ENCODE peak calls at places on chromosome 4, in seven cellular contexts. R, U, O, W, K, N and P are unnamed samples.

GRCh38 chr4:179624768-179625181 is 2182.5 kb upstream of the AGA start:
- DNase-seq in R (no peak), U (peak), O (no peak), W (peak), K (no peak), N (no peak), P (no peak)

GRCh38 chr4:112348488-112349158 is 51.5 kb downstream of the ALPK1 start:
- DNase-seq in R (no peak), U (peak), O (peak), W (peak), K (peak), N (peak), P (peak)

GRCh38 chr4:38365261-38365660 is 298.7 kb upstream of the KLF3 start:
- DNase-seq in R (no peak), U (no peak), O (no peak), W (no peak), K (no peak), N (no peak), P (no peak)

GRCh38 chr4:141789716-141790115 is 153.3 kb downstream of the IL15 start:
- DNase-seq in R (no peak), U (no peak), O (no peak), W (no peak), K (no peak), N (no peak), P (no peak)

GRCh38 chr4:83074086-83074704 is 39.2 kb downstream of the COPS4 start:
- DNase-seq in R (peak), U (peak), O (peak), W (peak), K (peak), N (no peak), P (peak)

GRCh38 chr4:127251423-127251822 is 381.3 kb upstream of the INTU start:
- DNase-seq in R (no peak), U (peak), O (no peak), W (peak), K (no peak), N (no peak), P (no peak)

GRCh38 chr4:173334891-173335754 is 965 bp upstream of the HMGB2 start:
- DNase-seq in R (peak), U (no peak), O (peak), W (peak), K (peak), N (no peak), P (peak)

GRCh38 chr4:41146716-41147506 is 67.4 kb downstream of the APBB2 start:
- DNase-seq in R (no peak), U (no peak), O (peak), W (peak), K (no peak), N (peak), P (no peak)

GRCh38 chr4:162847945-162848549 is 318.6 kb downstream of the NAF1 start:
- DNase-seq in R (no peak), U (no peak), O (no peak), W (no peak), K (no peak), N (no peak), P (no peak)

GRCh38 chr4:39818646-39819045 is 120.7 kb downstream of the UBE2K start:
- DNase-seq in R (no peak), U (no peak), O (no peak), W (no peak), K (no peak), N (no peak), P (no peak)

GRCh38 chr4:176139518-176139917 is 55.9 kb downstream of the SPATA4 start:
- DNase-seq in R (no peak), U (no peak), O (no peak), W (no peak), K (no peak), N (no peak), P (no peak)

GRCh38 chr4:138192113-138192512 is 50.0 kb downstream of the SLC7A11 start:
- DNase-seq in R (no peak), U (no peak), O (no peak), W (no peak), K (no peak), N (no peak), P (no peak)

GRCh38 chr4:147362868-147363440 is 117.9 kb upstream of the EDNRA start:
- DNase-seq in R (no peak), U (peak), O (no peak), W (peak), K (peak), N (no peak), P (no peak)

GRCh38 chr4:145937021-145937861 is 1.4 kb downstream of the ZNF827 start:
- DNase-seq in R (peak), U (no peak), O (peak), W (peak), K (peak), N (peak), P (peak)

GRCh38 chr4:69038582-69038981 is 57.7 kb upstream of the UGT2B7 start:
- DNase-seq in R (no peak), U (no peak), O (no peak), W (peak), K (no peak), N (no peak), P (no peak)

GRCh38 chr4:152454398-152455011 is 81.4 kb downstream of the FBXW7 start:
- DNase-seq in R (no peak), U (no peak), O (no peak), W (peak), K (no peak), N (no peak), P (no peak)

GRCh38 chr4:127781303-127782024 is 658 bp upstream of the HSPA4L start:
- DNase-seq in R (no peak), U (no peak), O (no peak), W (peak), K (no peak), N (no peak), P (peak)

GRCh38 chr4:97987019-97987648 is 156.1 kb downstream of the STPG2 start:
- DNase-seq in R (no peak), U (no peak), O (no peak), W (peak), K (no peak), N (no peak), P (peak)

GRCh38 chr4:189815404-189816192 is 125.1 kb upstream of the FRG1 start:
- DNase-seq in R (no peak), U (no peak), O (no peak), W (no peak), K (no peak), N (no peak), P (no peak)

GRCh38 chr4:94897023-94897422 is 139.3 kb downstream of the BMPR1B start:
- DNase-seq in R (no peak), U (no peak), O (no peak), W (no peak), K (no peak), N (no peak), P (no peak)

GRCh38 chr4:97998203-97998602 is 145.1 kb downstream of the STPG2 start:
- DNase-seq in R (no peak), U (no peak), O (no peak), W (no peak), K (no peak), N (no peak), P (no peak)

GRCh38 chr4:11106769-11107168 is 321.9 kb downstream of the HS3ST1 start:
- DNase-seq in R (no peak), U (no peak), O (no peak), W (peak), K (no peak), N (no peak), P (no peak)

GRCh38 chr4:152734699-152735050 is 44.9 kb downstream of the TIGD4 start:
- DNase-seq in R (no peak), U (no peak), O (no peak), W (no peak), K (no peak), N (no peak), P (no peak)

GRCh38 chr4:53459548-53459947 is 82.1 kb downstream of the FIP1L1 start:
- DNase-seq in R (no peak), U (no peak), O (no peak), W (peak), K (no peak), N (no peak), P (peak)

GRCh38 chr4:7045961-7046921 is 3.1 kb downstream of the TADA2B start:
- DNase-seq in R (no peak), U (no peak), O (no peak), W (no peak), K (no peak), N (peak), P (no peak)

GRCh38 chr4:37685726-37686372 is 327 bp downstream of the RELL1 start:
- DNase-seq in R (peak), U (no peak), O (no peak), W (no peak), K (peak), N (no peak), P (peak)

GRCh38 chr4:16532240-16532990 is 306.1 kb upstream of the TAPT1 start:
- DNase-seq in R (no peak), U (peak), O (no peak), W (peak), K (no peak), N (no peak), P (no peak)

GRCh38 chr4:8910100-8910821 is 38.6 kb upstream of the HMX1 start:
- DNase-seq in R (no peak), U (no peak), O (no peak), W (no peak), K (no peak), N (no peak), P (no peak)

GRCh38 chr4:73499996-73500765 is 18.6 kb downstream of the AFM start:
- DNase-seq in R (no peak), U (no peak), O (no peak), W (peak), K (no peak), N (no peak), P (no peak)

GRCh38 chr4:185589067-185589844 is 53.9 kb upstream of the PDLIM3 start:
- DNase-seq in R (no peak), U (peak), O (no peak), W (peak), K (no peak), N (no peak), P (no peak)

GRCh38 chr4:145739840-145740239 is 59.9 kb downstream of the C4orf51 start:
- DNase-seq in R (no peak), U (no peak), O (no peak), W (peak), K (peak), N (no peak), P (no peak)

GRCh38 chr4:153222790-153223417 is 18.7 kb downstream of the TRIM2 start:
- DNase-seq in R (no peak), U (no peak), O (peak), W (peak), K (peak), N (peak), P (no peak)

GRCh38 chr4:151004222-151004621 is 10.9 kb downstream of the LRBA start:
- DNase-seq in R (no peak), U (peak), O (no peak), W (peak), K (no peak), N (no peak), P (no peak)

GRCh38 chr4:144647095-144647959 is 1.4 kb downstream of the HHIP start:
- DNase-seq in R (no peak), U (no peak), O (no peak), W (peak), K (no peak), N (no peak), P (no peak)

GRCh38 chr4:149005191-149005590 is 563.0 kb upstream of the NR3C2 start:
- DNase-seq in R (no peak), U (no peak), O (no peak), W (no peak), K (no peak), N (no peak), P (no peak)

GRCh38 chr4:78809295-78809694 is 33.1 kb downstream of the BMP2K start:
- DNase-seq in R (no peak), U (no peak), O (no peak), W (no peak), K (no peak), N (no peak), P (no peak)